ENCODE peak calls at places on chromosomes 16 and 17, in six cellular contexts. One of them, this sample, is unnamed.

GRCh38 chr17:50050431-50051032 is 5.4 kb upstream of the ITGA3 start:
- DNase-seq in mammary epithelial cell: no peak
- DNase-seq in B cell: no peak
- DNase-seq in AG04450: no peak
- DNase-seq in fibroblast of villous mesenchyme: no peak
- DNase-seq in sigmoid colon: no peak
- DNase-seq in this sample: no peak

GRCh38 chr17:42632949-42633444 is 23.5 kb downstream of the TUBG1 start:
- DNase-seq in AG04450: no peak
- DNase-seq in fibroblast of villous mesenchyme: no peak
- DNase-seq in mammary epithelial cell: no peak
- DNase-seq in sigmoid colon: no peak
- DNase-seq in B cell: no peak
- DNase-seq in this sample: no peak

GRCh38 chr17:55430531-55431228 is 9.0 kb upstream of the MMD start:
- DNase-seq in B cell: no peak
- DNase-seq in fibroblast of villous mesenchyme: no peak
- DNase-seq in AG04450: no peak
- DNase-seq in mammary epithelial cell: no peak
- DNase-seq in sigmoid colon: no peak
- DNase-seq in this sample: no peak

GRCh38 chr16:75433732-75434413 is 570 bp upstream of the CFDP1 start:
- DNase-seq in mammary epithelial cell: peak
- DNase-seq in fibroblast of villous mesenchyme: peak
- DNase-seq in AG04450: peak
- DNase-seq in B cell: no peak
- DNase-seq in sigmoid colon: peak
- DNase-seq in this sample: peak

GRCh38 chr17:77011173-77012011 is 129.4 kb upstream of the SEC14L1 start:
- DNase-seq in B cell: no peak
- DNase-seq in mammary epithelial cell: peak
- DNase-seq in AG04450: no peak
- DNase-seq in sigmoid colon: no peak
- DNase-seq in fibroblast of villous mesenchyme: peak
- DNase-seq in this sample: peak

GRCh38 chr17:65173284-65173793 is 36.2 kb downstream of the RGS9 start:
- DNase-seq in AG04450: no peak
- DNase-seq in mammary epithelial cell: no peak
- DNase-seq in sigmoid colon: no peak
- DNase-seq in B cell: no peak
- DNase-seq in fibroblast of villous mesenchyme: peak
- DNase-seq in this sample: peak

GRCh38 chr17:40058151-40058784 is 4.1 kb upstream of the MED24 start:
- DNase-seq in mammary epithelial cell: no peak
- DNase-seq in sigmoid colon: no peak
- DNase-seq in B cell: no peak
- DNase-seq in fibroblast of villous mesenchyme: peak
- DNase-seq in AG04450: no peak
- DNase-seq in this sample: no peak

GRCh38 chr17:66540131-66540781 is 237.8 kb downstream of the PRKCA start:
- DNase-seq in B cell: no peak
- DNase-seq in sigmoid colon: peak
- DNase-seq in AG04450: peak
- DNase-seq in mammary epithelial cell: peak
- DNase-seq in fibroblast of villous mesenchyme: peak
- DNase-seq in this sample: no peak

GRCh38 chr17:65037157-65037556 is 19.4 kb downstream of the GNA13 start:
- DNase-seq in fibroblast of villous mesenchyme: no peak
- DNase-seq in AG04450: no peak
- DNase-seq in sigmoid colon: no peak
- DNase-seq in mammary epithelial cell: no peak
- DNase-seq in B cell: no peak
- DNase-seq in this sample: no peak

GRCh38 chr16:1027416-1027815 is 45.1 kb upstream of the SSTR5 start:
- DNase-seq in mammary epithelial cell: no peak
- DNase-seq in fibroblast of villous mesenchyme: no peak
- DNase-seq in B cell: no peak
- DNase-seq in AG04450: no peak
- DNase-seq in sigmoid colon: no peak
- DNase-seq in this sample: no peak

GRCh38 chr17:77332981-77333685 is 192.4 kb downstream of the SEC14L1 start:
- DNase-seq in mammary epithelial cell: peak
- DNase-seq in sigmoid colon: peak
- DNase-seq in fibroblast of villous mesenchyme: peak
- DNase-seq in B cell: peak
- DNase-seq in AG04450: no peak
- DNase-seq in this sample: no peak

GRCh38 chr17:34384271-34384670 is 21.2 kb upstream of the CCL1 start:
- DNase-seq in fibroblast of villous mesenchyme: no peak
- DNase-seq in mammary epithelial cell: no peak
- DNase-seq in sigmoid colon: no peak
- DNase-seq in AG04450: no peak
- DNase-seq in B cell: no peak
- DNase-seq in this sample: no peak

GRCh38 chr16:709651-710499 is 4.3 kb upstream of the FBXL16 start:
- DNase-seq in mammary epithelial cell: no peak
- DNase-seq in sigmoid colon: no peak
- DNase-seq in fibroblast of villous mesenchyme: peak
- DNase-seq in AG04450: peak
- DNase-seq in B cell: no peak
- DNase-seq in this sample: no peak

GRCh38 chr16:85184404-85184803 is 72.1 kb upstream of the CIBAR2 start:
- DNase-seq in sigmoid colon: no peak
- DNase-seq in B cell: no peak
- DNase-seq in fibroblast of villous mesenchyme: no peak
- DNase-seq in mammary epithelial cell: no peak
- DNase-seq in AG04450: no peak
- DNase-seq in this sample: no peak

GRCh38 chr17:76570877-76571471 is 14.7 kb downstream of the ST6GALNAC2 start:
- DNase-seq in fibroblast of villous mesenchyme: no peak
- DNase-seq in AG04450: no peak
- DNase-seq in mammary epithelial cell: no peak
- DNase-seq in B cell: no peak
- DNase-seq in sigmoid colon: no peak
- DNase-seq in this sample: no peak

GRCh38 chr17:62869885-62870580 is 61.9 kb upstream of the MARCHF10 start:
- DNase-seq in fibroblast of villous mesenchyme: peak
- DNase-seq in AG04450: no peak
- DNase-seq in B cell: no peak
- DNase-seq in mammary epithelial cell: peak
- DNase-seq in sigmoid colon: no peak
- DNase-seq in this sample: peak

GRCh38 chr17:31918701-31919128 is 17.2 kb upstream of the UTP6 start:
- DNase-seq in sigmoid colon: no peak
- DNase-seq in AG04450: no peak
- DNase-seq in B cell: no peak
- DNase-seq in fibroblast of villous mesenchyme: no peak
- DNase-seq in mammary epithelial cell: peak
- DNase-seq in this sample: no peak

DNA sequence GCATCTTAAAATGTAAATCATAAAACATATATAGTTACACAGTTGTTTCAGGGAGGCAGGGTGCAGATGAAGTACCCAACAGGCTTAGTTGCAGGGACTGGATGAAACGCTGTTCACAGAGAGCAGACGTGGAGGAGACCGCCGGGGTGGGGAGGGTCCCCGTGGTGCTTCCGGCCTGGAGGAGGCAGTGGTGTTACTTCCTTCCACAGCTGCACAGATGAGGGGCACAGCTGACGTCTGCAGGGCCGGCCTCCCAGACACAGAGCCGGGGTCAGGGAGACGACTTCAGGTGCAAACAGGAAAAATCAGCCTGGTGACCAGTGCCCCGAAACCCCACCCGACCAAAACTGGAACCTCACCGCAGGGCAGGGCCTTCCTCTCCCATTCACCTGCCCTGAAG is 17.1 kb downstream of the SPIRE2 start:
- DNase-seq in fibroblast of villous mesenchyme: no peak
- DNase-seq in mammary epithelial cell: no peak
- DNase-seq in sigmoid colon: no peak
- DNase-seq in AG04450: no peak
- DNase-seq in B cell: no peak
- DNase-seq in this sample: peak
- TF ChIP-seq CTCF in fibroblast of villous mesenchyme: no peak
- TF ChIP-seq CTCF in mammary epithelial cell: no peak
- TF ChIP-seq CTCF in sigmoid colon: no peak
- TF ChIP-seq CTCF in AG04450: no peak
- TF ChIP-seq CTCF in B cell: no peak
- TF ChIP-seq CTCF in this sample: no peak

GRCh38 chr17:83131268-83132011 is 52.0 kb downstream of the METRNL start:
- DNase-seq in B cell: no peak
- DNase-seq in fibroblast of villous mesenchyme: no peak
- DNase-seq in AG04450: no peak
- DNase-seq in sigmoid colon: no peak
- DNase-seq in mammary epithelial cell: no peak
- DNase-seq in this sample: no peak
- TF ChIP-seq CTCF in B cell: no peak
- TF ChIP-seq CTCF in fibroblast of villous mesenchyme: no peak
- TF ChIP-seq CTCF in AG04450: no peak
- TF ChIP-seq CTCF in sigmoid colon: no peak
- TF ChIP-seq CTCF in mammary epithelial cell: no peak
- TF ChIP-seq CTCF in this sample: no peak

GRCh38 chr17:16427020-16427419 is 11.6 kb downstream of the TRPV2 start:
- DNase-seq in sigmoid colon: no peak
- DNase-seq in AG04450: no peak
- DNase-seq in B cell: no peak
- DNase-seq in fibroblast of villous mesenchyme: no peak
- DNase-seq in mammary epithelial cell: no peak
- DNase-seq in this sample: no peak

GRCh38 chr17:16425698-16426659 is 10.6 kb downstream of the TRPV2 start:
- DNase-seq in B cell: no peak
- DNase-seq in sigmoid colon: no peak
- DNase-seq in AG04450: no peak
- DNase-seq in mammary epithelial cell: no peak
- DNase-seq in fibroblast of villous mesenchyme: peak
- DNase-seq in this sample: no peak

GRCh38 chr17:16425202-16425601 is 9.8 kb downstream of the TRPV2 start:
- DNase-seq in sigmoid colon: no peak
- DNase-seq in fibroblast of villous mesenchyme: peak
- DNase-seq in AG04450: no peak
- DNase-seq in B cell: no peak
- DNase-seq in mammary epithelial cell: no peak
- DNase-seq in this sample: no peak

GRCh38 chr17:16430650-16431049 is 15.3 kb downstream of the TRPV2 start:
- DNase-seq in B cell: no peak
- DNase-seq in sigmoid colon: no peak
- DNase-seq in fibroblast of villous mesenchyme: no peak
- DNase-seq in AG04450: no peak
- DNase-seq in mammary epithelial cell: no peak
- DNase-seq in this sample: no peak

GRCh38 chr17:16428098-16428882 is 12.9 kb downstream of the TRPV2 start:
- DNase-seq in AG04450: no peak
- DNase-seq in B cell: no peak
- DNase-seq in fibroblast of villous mesenchyme: peak
- DNase-seq in sigmoid colon: no peak
- DNase-seq in mammary epithelial cell: no peak
- DNase-seq in this sample: no peak
- TF ChIP-seq CTCF in AG04450: peak
- TF ChIP-seq CTCF in B cell: peak
- TF ChIP-seq CTCF in fibroblast of villous mesenchyme: peak
- TF ChIP-seq CTCF in sigmoid colon: peak
- TF ChIP-seq CTCF in mammary epithelial cell: peak
- TF ChIP-seq CTCF in this sample: peak

DNA sequence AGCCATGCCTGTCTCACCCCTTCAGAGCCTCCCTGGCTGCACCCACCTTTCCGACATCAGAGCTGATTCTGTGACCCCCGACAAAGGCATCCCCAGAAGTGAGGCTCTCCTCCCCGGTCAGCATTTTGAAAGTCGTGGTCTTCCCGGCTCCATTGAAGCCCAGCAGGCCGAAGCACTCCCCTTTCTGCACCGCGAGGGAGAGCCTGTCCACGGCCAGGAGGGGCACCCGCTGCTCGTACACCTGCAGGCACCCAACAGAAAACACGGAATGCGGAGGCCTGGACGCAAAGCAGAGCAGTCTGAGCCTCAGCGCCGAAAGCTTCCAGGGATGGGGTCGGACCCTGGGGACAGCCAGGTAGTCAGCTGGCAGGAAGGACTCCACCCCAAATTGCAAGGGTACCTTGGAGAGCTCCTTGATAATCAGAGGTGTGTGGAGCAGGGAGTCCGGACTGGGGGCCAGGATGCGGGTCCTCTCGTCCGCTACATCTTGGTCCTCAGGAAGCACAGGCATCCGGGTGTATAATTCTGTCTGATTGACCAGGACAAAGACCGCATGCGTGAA is 13.1 kb upstream of the RNPS1 start:
- DNase-seq in mammary epithelial cell: no peak
- DNase-seq in fibroblast of villous mesenchyme: no peak
- DNase-seq in B cell: no peak
- DNase-seq in sigmoid colon: no peak
- DNase-seq in AG04450: no peak
- DNase-seq in this sample: no peak
- TF ChIP-seq CTCF in mammary epithelial cell: no peak
- TF ChIP-seq CTCF in fibroblast of villous mesenchyme: no peak
- TF ChIP-seq CTCF in B cell: no peak
- TF ChIP-seq CTCF in sigmoid colon: no peak
- TF ChIP-seq CTCF in AG04450: no peak
- TF ChIP-seq CTCF in this sample: no peak

GRCh38 chr16:3963203-3963602 is 82.7 kb upstream of the CREBBP start:
- DNase-seq in sigmoid colon: no peak
- DNase-seq in mammary epithelial cell: no peak
- DNase-seq in B cell: no peak
- DNase-seq in AG04450: no peak
- DNase-seq in fibroblast of villous mesenchyme: no peak
- DNase-seq in this sample: no peak

GRCh38 chr16:3965306-3965705 is 84.8 kb upstream of the CREBBP start:
- DNase-seq in sigmoid colon: no peak
- DNase-seq in B cell: no peak
- DNase-seq in fibroblast of villous mesenchyme: no peak
- DNase-seq in mammary epithelial cell: no peak
- DNase-seq in AG04450: no peak
- DNase-seq in this sample: no peak

GRCh38 chr16:3965781-3966582 is 85.5 kb upstream of the CREBBP start:
- DNase-seq in sigmoid colon: no peak
- DNase-seq in AG04450: no peak
- DNase-seq in fibroblast of villous mesenchyme: no peak
- DNase-seq in B cell: no peak
- DNase-seq in mammary epithelial cell: no peak
- DNase-seq in this sample: no peak

GRCh38 chr16:3964686-3965290 is 84.3 kb upstream of the CREBBP start:
- DNase-seq in sigmoid colon: no peak
- DNase-seq in B cell: no peak
- DNase-seq in fibroblast of villous mesenchyme: no peak
- DNase-seq in AG04450: no peak
- DNase-seq in mammary epithelial cell: no peak
- DNase-seq in this sample: no peak

GRCh38 chr16:3963886-3964685 is 83.6 kb upstream of the CREBBP start:
- DNase-seq in sigmoid colon: no peak
- DNase-seq in mammary epithelial cell: no peak
- DNase-seq in B cell: no peak
- DNase-seq in fibroblast of villous mesenchyme: no peak
- DNase-seq in AG04450: no peak
- DNase-seq in this sample: no peak
- TF ChIP-seq CTCF in sigmoid colon: no peak
- TF ChIP-seq CTCF in mammary epithelial cell: no peak
- TF ChIP-seq CTCF in B cell: no peak
- TF ChIP-seq CTCF in fibroblast of villous mesenchyme: no peak
- TF ChIP-seq CTCF in AG04450: no peak
- TF ChIP-seq CTCF in this sample: no peak

DNA sequence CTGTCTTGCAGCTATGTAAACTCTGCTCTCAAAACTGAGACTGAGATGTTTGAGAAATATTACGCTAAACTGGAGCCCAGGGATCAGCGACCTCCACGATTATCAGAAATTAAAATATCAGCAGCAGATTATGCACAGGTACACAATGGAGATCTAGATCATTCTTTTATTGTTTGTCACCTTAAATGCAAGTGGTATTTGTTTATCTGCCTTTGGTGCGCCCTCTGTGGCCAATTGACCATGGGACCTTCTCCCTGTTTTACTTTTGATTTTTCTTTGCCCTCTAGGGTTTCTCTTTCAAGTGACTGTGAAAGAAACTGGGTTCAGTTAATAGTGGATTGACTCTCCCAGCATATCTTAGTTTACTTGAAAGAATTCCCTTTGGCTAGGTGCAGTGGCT is 42.1 kb downstream of the PRSS54 start:
- DNase-seq in sigmoid colon: no peak
- DNase-seq in mammary epithelial cell: no peak
- DNase-seq in AG04450: no peak
- DNase-seq in B cell: no peak
- DNase-seq in fibroblast of villous mesenchyme: no peak
- DNase-seq in this sample: peak
- TF ChIP-seq CTCF in sigmoid colon: no peak
- TF ChIP-seq CTCF in mammary epithelial cell: no peak
- TF ChIP-seq CTCF in AG04450: no peak
- TF ChIP-seq CTCF in B cell: no peak
- TF ChIP-seq CTCF in fibroblast of villous mesenchyme: no peak
- TF ChIP-seq CTCF in this sample: no peak